ENCODE peak calls at places on chromosome 9, in ten cellular contexts. D is GM23248; L is aorta; J is IMR-90; S is lower lobe of right lung; W is CD8-positive, alpha-beta T cell; Y is kidney; B is psoas muscle; K is neural progenitor cell; E is SJSA1. A is an unnamed sample. For H3K9me3 and H3K4me1, the result is how much of the 10 kb centered on the place peaks cover.

GRCh38 chr9:117035546-117035945 is 348.4 kb downstream of the TRIM32 start:
- DNase-seq in D (no peak), L (no peak), J (no peak), S (no peak), W (no peak), Y (no peak), B (no peak), K (no peak), E (no peak), A (no peak)

GRCh38 chr9:73219985-73220626 is 68.4 kb downstream of the ANXA1 start:
- DNase-seq in D (peak), L (no peak), J (peak), S (no peak), W (no peak), Y (no peak), B (no peak), K (no peak), E (no peak), A (no peak)

GRCh38 chr9:136648746-136649145 is 14.0 kb upstream of the EGFL7 start:
- DNase-seq in D (no peak), L (no peak), J (no peak), S (peak), W (no peak), Y (peak), B (peak), K (no peak), E (no peak), A (no peak)

GRCh38 chr9:104896131-104896530 is 31.8 kb downstream of the ABCA1 start:
- DNase-seq in D (no peak), L (no peak), J (peak), S (no peak), W (no peak), Y (no peak), B (no peak), K (no peak), E (no peak), A (no peak)

GRCh38 chr9:3980771-3981170 is 319.1 kb downstream of the GLIS3 start:
- DNase-seq in D (peak), L (no peak), J (peak), S (no peak), W (no peak), Y (peak), B (no peak), K (peak), E (no peak), A (no peak)

GRCh38 chr9:34233691-34234090 is 54.8 kb downstream of the UBAP1 start:
- DNase-seq in D (peak), L (no peak), J (peak), S (no peak), W (no peak), Y (no peak), B (no peak), K (no peak), E (no peak), A (no peak)

GRCh38 chr9:89284076-89284475 is 26.9 kb upstream of the CKS2 start:
- DNase-seq in D (no peak), L (no peak), J (no peak), S (peak), W (no peak), Y (no peak), B (no peak), K (no peak), E (no peak), A (no peak)

GRCh38 chr9:36163840-36164175 is 5.4 kb upstream of the CCIN start:
- DNase-seq in D (peak), L (no peak), J (peak), S (no peak), W (no peak), Y (peak), B (no peak), K (no peak), E (no peak), A (no peak)

GRCh38 chr9:91855196-91855595 is 94.8 kb downstream of the ROR2 start:
- DNase-seq in D (no peak), L (no peak), J (no peak), S (no peak), W (no peak), Y (no peak), B (no peak), K (no peak), E (no peak), A (no peak)

GRCh38 chr9:34154052-34154451 is 24.8 kb upstream of the UBAP1 start:
- DNase-seq in D (no peak), L (no peak), J (no peak), S (no peak), W (no peak), Y (no peak), B (no peak), K (no peak), E (no peak), A (no peak)

GRCh38 chr9:95077053-95077765 is 240.3 kb downstream of the FANCC start:
- DNase-seq in D (no peak), L (peak), J (no peak), S (no peak), W (no peak), Y (no peak), B (no peak), K (no peak), E (no peak), A (no peak)

GRCh38 chr9:630817-631216 is 210.7 kb upstream of the DMRT1 start:
- DNase-seq in D (peak), L (no peak), J (peak), S (no peak), W (no peak), Y (no peak), B (no peak), K (no peak), E (no peak), A (no peak)

GRCh38 chr9:111542497-111543254 is 17.7 kb downstream of the ZNF483 start:
- DNase-seq in D (no peak), L (no peak), J (no peak), S (no peak), W (no peak), Y (no peak), B (no peak), K (no peak), E (no peak), A (no peak)

GRCh38 chr9:86842573-86842972 is 104.7 kb downstream of the GAS1 start:
- DNase-seq in D (no peak), L (no peak), J (no peak), S (no peak), W (no peak), Y (no peak), B (no peak), K (no peak), E (no peak), A (no peak)

GRCh38 chr9:74117731-74118130 is 379.4 kb upstream of the RORB start:
- DNase-seq in D (no peak), L (no peak), J (no peak), S (no peak), W (no peak), Y (no peak), B (no peak), K (no peak), E (no peak), A (no peak)

GRCh38 chr9:134039386-134040175 is 14.3 kb downstream of the BRD3OS start:
- DNase-seq in D (no peak), L (peak), J (no peak), S (no peak), W (no peak), Y (peak), B (no peak), K (no peak), E (no peak), A (no peak)

GRCh38 chr9:103444157-103444556 is 449.0 kb downstream of the CYLC2 start:
- DNase-seq in D (no peak), L (no peak), J (no peak), S (no peak), W (no peak), Y (no peak), B (no peak), K (no peak), E (no peak), A (no peak)

GRCh38 chr9:34254141-34254913 is 74.7 kb downstream of the KIF24 start:
- DNase-seq in D (peak), L (no peak), J (peak), S (no peak), W (no peak), Y (no peak), B (peak), K (no peak), E (peak), A (no peak)

GRCh38 chr9:130689937-130690700 is 3.5 kb upstream of the EXOSC2 start:
- DNase-seq in D (peak), L (no peak), J (peak), S (no peak), W (no peak), Y (no peak), B (peak), K (peak), E (peak), A (peak)

GRCh38 chr9:26833792-26834191 is 58.8 kb downstream of the CAAP1 start:
- DNase-seq in D (peak), L (no peak), J (no peak), S (no peak), W (no peak), Y (no peak), B (no peak), K (no peak), E (no peak), A (peak)

GRCh38 chr9:85061969-85062368 is 392.4 kb downstream of the NTRK2 start:
- DNase-seq in D (no peak), L (no peak), J (no peak), S (no peak), W (no peak), Y (no peak), B (no peak), K (no peak), E (no peak), A (no peak)

GRCh38 chr9:99050292-99050911 is 54.5 kb upstream of the TGFBR1 start:
- DNase-seq in D (peak), L (no peak), J (peak), S (no peak), W (no peak), Y (no peak), B (no peak), K (no peak), E (no peak), A (no peak)

GRCh38 chr9:21995652-21996275 is 1.2 kb downstream of the CDKN2B-AS1 start:
- DNase-seq in D (peak), L (peak), J (peak), S (peak), W (peak), Y (peak), B (peak), K (peak), E (peak), A (peak)

GRCh38 chr9:133631111-133631510 is 5.1 kb upstream of the DBH start:
- DNase-seq in D (no peak), L (no peak), J (no peak), S (no peak), W (no peak), Y (no peak), B (no peak), K (no peak), E (no peak), A (no peak)

GRCh38 chr9:7210854-7211637 is 453.3 kb downstream of the KDM4C start:
- DNase-seq in D (no peak), L (no peak), J (no peak), S (no peak), W (no peak), Y (no peak), B (no peak), K (no peak), E (no peak), A (peak)

GRCh38 chr9:70159630-70160029 is 99.1 kb upstream of the SMC5 start:
- DNase-seq in D (peak), L (no peak), J (peak), S (no peak), W (no peak), Y (no peak), B (no peak), K (no peak), E (no peak), A (peak)

GRCh38 chr9:98796364-98797101 is at the start of gene ANKS6:
- DNase-seq in D (peak), L (peak), J (peak), S (peak), W (peak), Y (peak), B (peak), K (peak), E (peak), A (peak)

GRCh38 chr9:125932012-125932411 is 184.8 kb downstream of the PBX3 start:
- DNase-seq in D (peak), L (no peak), J (peak), S (no peak), W (no peak), Y (no peak), B (no peak), K (no peak), E (peak), A (no peak)

GRCh38 chr9:135145312-135145711 is 57.8 kb downstream of the OLFM1 start:
- DNase-seq in D (no peak), L (no peak), J (no peak), S (no peak), W (no peak), Y (no peak), B (no peak), K (no peak), E (no peak), A (no peak)

GRCh38 chr9:135146766-135147472 is 59.5 kb downstream of the OLFM1 start:
- DNase-seq in D (peak), L (no peak), J (no peak), S (no peak), W (no peak), Y (no peak), B (no peak), K (no peak), E (no peak), A (no peak)

GRCh38 chr9:135147938-135148337 is 60.5 kb downstream of the OLFM1 start:
- DNase-seq in D (no peak), L (no peak), J (no peak), S (no peak), W (no peak), Y (no peak), B (no peak), K (no peak), E (no peak), A (no peak)

GRCh38 chr9:135148386-135148785 is 60.9 kb downstream of the OLFM1 start:
- DNase-seq in D (no peak), L (no peak), J (no peak), S (no peak), W (no peak), Y (no peak), B (no peak), K (no peak), E (no peak), A (no peak)

DNA sequence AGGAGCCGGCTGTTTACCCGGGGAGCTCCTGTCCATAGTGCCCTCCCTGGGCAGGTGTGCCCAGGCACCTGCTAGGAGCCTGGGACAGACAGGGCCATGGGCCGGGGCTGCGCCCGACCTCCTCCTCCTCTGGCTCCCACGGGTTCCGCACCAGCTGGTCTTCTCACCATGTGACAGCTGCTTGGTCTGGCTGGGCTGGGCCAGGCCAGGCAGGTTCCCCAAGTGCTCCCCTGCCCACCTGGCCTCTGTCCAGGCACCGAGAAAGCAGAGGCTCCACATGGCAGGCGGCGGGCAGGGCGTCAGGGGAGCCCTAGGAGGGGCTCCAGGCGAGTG is 60.0 kb downstream of the OLFM1 start:
- DNase-seq in D (no peak), L (no peak), J (no peak), S (no peak), W (no peak), Y (no peak), B (no peak), K (no peak), E (no peak), A (no peak)
- H3K9me3 ChIP-seq in D (under half), L (under half), J (half or more), S (under half), W (under half), Y (under half), B (under half), K (under half), E (under half), A (under half)

GRCh38 chr9:127838375-127839078 is 15.9 kb downstream of the ENG start:
- DNase-seq in D (peak), L (peak), J (peak), S (peak), W (no peak), Y (peak), B (peak), K (no peak), E (peak), A (no peak)
- H3K4me3 ChIP-seq in D (peak), L (no peak), J (no peak), S (peak), W (no peak), Y (no peak), B (peak), K (no peak), E (no peak), A (no peak)

GRCh38 chr9:16291921-16292320 is 578.5 kb downstream of the BNC2 start:
- DNase-seq in D (no peak), L (no peak), J (no peak), S (no peak), W (no peak), Y (no peak), B (no peak), K (no peak), E (no peak), A (no peak)

GRCh38 chr9:16286160-16286559 is 584.3 kb downstream of the BNC2 start:
- DNase-seq in D (no peak), L (no peak), J (no peak), S (no peak), W (no peak), Y (no peak), B (no peak), K (no peak), E (no peak), A (no peak)

GRCh38 chr9:16289639-16290038 is 580.8 kb downstream of the BNC2 start:
- DNase-seq in D (peak), L (no peak), J (no peak), S (no peak), W (no peak), Y (no peak), B (no peak), K (no peak), E (no peak), A (no peak)

GRCh38 chr9:16293610-16294009 is 576.9 kb downstream of the BNC2 start:
- DNase-seq in D (peak), L (no peak), J (no peak), S (no peak), W (no peak), Y (no peak), B (no peak), K (no peak), E (no peak), A (no peak)

DNA sequence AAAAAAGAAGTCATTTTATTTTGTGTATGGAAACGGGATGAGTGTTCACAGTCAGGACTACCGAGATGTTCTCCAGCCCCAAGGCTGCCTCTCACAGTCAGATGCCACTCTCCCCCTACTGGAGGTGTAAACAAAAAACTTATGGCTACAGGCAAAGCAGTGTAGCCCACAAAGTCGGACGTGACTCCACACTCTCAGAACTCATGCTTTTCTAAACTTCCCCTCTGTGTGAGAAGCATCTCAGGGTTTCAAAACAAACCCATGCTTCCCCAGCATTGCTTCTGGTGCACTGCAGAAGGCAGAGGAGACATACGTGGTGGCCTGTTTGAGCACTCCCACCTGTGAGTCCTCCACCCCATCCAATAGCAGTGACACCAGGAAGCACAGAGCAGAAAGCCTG is 580.3 kb downstream of the BNC2 start:
- DNase-seq in D (no peak), L (no peak), J (no peak), S (no peak), W (no peak), Y (no peak), B (no peak), K (no peak), E (no peak), A (no peak)
- H3K4me1 ChIP-seq in D (under half), L (under half), J (under half), S (under half), W (under half), Y (under half), B (under half), K (under half), E (under half), A (under half)

DNA sequence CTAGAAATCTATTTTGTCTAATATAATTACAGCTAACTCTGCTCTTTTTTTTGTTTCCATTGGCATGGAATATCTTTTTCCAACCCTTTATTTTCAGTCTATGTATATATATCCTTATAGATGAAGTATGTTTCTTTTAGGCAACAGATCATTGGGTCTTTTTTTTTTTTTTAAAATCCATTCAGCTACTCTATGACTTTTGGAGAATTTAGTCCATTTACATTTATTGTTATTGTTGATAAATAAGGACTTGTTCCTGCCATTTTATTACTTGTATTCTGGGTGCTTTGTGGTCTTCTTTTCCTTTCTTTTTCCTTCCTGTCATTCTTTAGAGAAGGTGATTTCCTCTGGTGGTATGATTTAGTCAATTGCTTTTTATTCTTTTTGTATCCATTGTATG is 296.8 kb downstream of the SMARCA2 start:
- DNase-seq in D (no peak), L (no peak), J (no peak), S (no peak), W (no peak), Y (no peak), B (no peak), K (no peak), E (no peak), A (no peak)
- H3K9me3 ChIP-seq in D (under half), L (under half), J (under half), S (under half), W (under half), Y (under half), B (under half), K (under half), E (under half), A (under half)